ENCODE peak calls at places on chromosomes 4 and X, in eight cellular contexts. One of them, this sample, is unnamed.

GRCh38 chrX:47802589-47802988 is 34.1 kb upstream of the ZNF81 start:
- DNase-seq in suprapubic skin: no peak
- DNase-seq in Calu3: no peak
- DNase-seq in CD4-positive, alpha-beta T cell: no peak
- DNase-seq in AG04450: no peak
- DNase-seq in A549: peak; percentile 12
- DNase-seq in kidney: no peak
- DNase-seq in omental fat pad: no peak
- DNase-seq in this sample: no peak

GRCh38 chrX:45001038-45001437 is 128.1 kb downstream of the KDM6A start:
- DNase-seq in suprapubic skin: no peak
- DNase-seq in Calu3: peak; percentile 9
- DNase-seq in CD4-positive, alpha-beta T cell: no peak
- DNase-seq in AG04450: no peak
- DNase-seq in A549: no peak
- DNase-seq in kidney: no peak
- DNase-seq in omental fat pad: no peak
- DNase-seq in this sample: no peak

GRCh38 chr4:101393256-101393655 is 45.9 kb upstream of the PPP3CA start:
- DNase-seq in suprapubic skin: no peak
- DNase-seq in Calu3: peak; percentile 28
- DNase-seq in CD4-positive, alpha-beta T cell: no peak
- DNase-seq in AG04450: no peak
- DNase-seq in A549: peak; percentile 6
- DNase-seq in kidney: no peak
- DNase-seq in omental fat pad: no peak
- DNase-seq in this sample: no peak

GRCh38 chr4:5891563-5892320 is 1.1 kb downstream of the CRMP1 start:
- DNase-seq in suprapubic skin: no peak
- DNase-seq in Calu3: no peak
- DNase-seq in CD4-positive, alpha-beta T cell: no peak
- DNase-seq in AG04450: no peak
- DNase-seq in A549: no peak
- DNase-seq in kidney: no peak
- DNase-seq in omental fat pad: no peak
- DNase-seq in this sample: no peak

GRCh38 chr4:41212221-41213203 is 1.8 kb downstream of the APBB2 start:
- DNase-seq in suprapubic skin: no peak
- DNase-seq in Calu3: peak; percentile 45
- DNase-seq in CD4-positive, alpha-beta T cell: no peak
- DNase-seq in AG04450: no peak
- DNase-seq in A549: peak; percentile 62
- DNase-seq in kidney: no peak
- DNase-seq in omental fat pad: no peak
- DNase-seq in this sample: no peak

GRCh38 chrX:108224727-108225455 is 133.3 kb downstream of the ATG4A start:
- DNase-seq in suprapubic skin: no peak
- DNase-seq in Calu3: peak; percentile 9
- DNase-seq in CD4-positive, alpha-beta T cell: no peak
- DNase-seq in AG04450: no peak
- DNase-seq in A549: peak; percentile 30
- DNase-seq in kidney: no peak
- DNase-seq in omental fat pad: no peak
- DNase-seq in this sample: no peak

GRCh38 chrX:121085612-121086010 is 38.2 kb downstream of the GLUD2 start:
- DNase-seq in suprapubic skin: no peak
- DNase-seq in Calu3: no peak
- DNase-seq in CD4-positive, alpha-beta T cell: no peak
- DNase-seq in AG04450: no peak
- DNase-seq in A549: no peak
- DNase-seq in kidney: no peak
- DNase-seq in omental fat pad: no peak
- DNase-seq in this sample: no peak

GRCh38 chr4:108762559-108763225 is at the start of gene ETNPPL:
- DNase-seq in suprapubic skin: no peak
- DNase-seq in Calu3: peak; percentile 44
- DNase-seq in CD4-positive, alpha-beta T cell: peak; percentile 7
- DNase-seq in AG04450: no peak
- DNase-seq in A549: no peak
- DNase-seq in kidney: peak; percentile 72
- DNase-seq in omental fat pad: no peak
- DNase-seq in this sample: no peak

GRCh38 chr4:10704050-10704810 is 19.7 kb upstream of the CLNK start:
- DNase-seq in suprapubic skin: no peak
- DNase-seq in Calu3: no peak
- DNase-seq in CD4-positive, alpha-beta T cell: no peak
- DNase-seq in AG04450: no peak
- DNase-seq in A549: no peak
- DNase-seq in kidney: no peak
- DNase-seq in omental fat pad: no peak
- DNase-seq in this sample: no peak

GRCh38 chrX:16123222-16123786 is at the start of gene GRPR:
- DNase-seq in suprapubic skin: peak; percentile 78
- DNase-seq in Calu3: peak; percentile 79
- DNase-seq in CD4-positive, alpha-beta T cell: peak; percentile 38
- DNase-seq in AG04450: peak; percentile 74
- DNase-seq in A549: peak; percentile 39
- DNase-seq in kidney: peak; percentile 73
- DNase-seq in omental fat pad: peak; percentile 44
- DNase-seq in this sample: peak; percentile 94
- TF ChIP-seq CTCF in suprapubic skin: peak; percentile 56
- TF ChIP-seq CTCF in Calu3: peak; percentile 43
- TF ChIP-seq CTCF in CD4-positive, alpha-beta T cell: peak; percentile 54
- TF ChIP-seq CTCF in AG04450: peak; percentile 70
- TF ChIP-seq CTCF in A549: peak; percentile 63
- TF ChIP-seq CTCF in kidney: peak; percentile 48
- TF ChIP-seq CTCF in omental fat pad: no peak
- TF ChIP-seq CTCF in this sample: peak; percentile 94

DNA sequence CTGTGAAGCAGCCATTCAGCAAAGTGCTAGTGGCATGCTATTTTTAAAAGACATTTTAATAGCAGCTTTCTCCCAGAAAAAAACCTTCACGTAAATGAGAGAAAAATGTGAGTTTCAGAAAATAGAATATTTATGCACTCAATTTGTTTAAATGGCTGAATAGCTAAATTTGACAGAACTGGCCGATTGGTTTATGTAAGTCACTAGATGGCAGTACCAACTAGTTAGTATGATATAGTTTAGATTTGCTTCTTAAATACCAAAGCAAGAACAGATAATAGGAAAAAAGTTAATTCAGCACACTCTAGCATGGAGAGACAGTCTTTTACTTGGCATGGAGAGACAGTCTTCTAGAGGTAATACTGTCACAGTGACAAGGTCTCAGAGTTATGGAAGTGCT is 250.1 kb downstream of the SNCA start:
- DNase-seq in suprapubic skin: no peak
- DNase-seq in Calu3: no peak
- DNase-seq in CD4-positive, alpha-beta T cell: no peak
- DNase-seq in AG04450: no peak
- DNase-seq in A549: no peak
- DNase-seq in kidney: no peak
- DNase-seq in omental fat pad: no peak
- DNase-seq in this sample: no peak
- TF ChIP-seq CTCF in suprapubic skin: no peak
- TF ChIP-seq CTCF in Calu3: no peak
- TF ChIP-seq CTCF in CD4-positive, alpha-beta T cell: no peak
- TF ChIP-seq CTCF in AG04450: peak; percentile 40
- TF ChIP-seq CTCF in A549: peak; percentile 22
- TF ChIP-seq CTCF in kidney: peak; percentile 13
- TF ChIP-seq CTCF in omental fat pad: no peak
- TF ChIP-seq CTCF in this sample: peak; percentile 78

DNA sequence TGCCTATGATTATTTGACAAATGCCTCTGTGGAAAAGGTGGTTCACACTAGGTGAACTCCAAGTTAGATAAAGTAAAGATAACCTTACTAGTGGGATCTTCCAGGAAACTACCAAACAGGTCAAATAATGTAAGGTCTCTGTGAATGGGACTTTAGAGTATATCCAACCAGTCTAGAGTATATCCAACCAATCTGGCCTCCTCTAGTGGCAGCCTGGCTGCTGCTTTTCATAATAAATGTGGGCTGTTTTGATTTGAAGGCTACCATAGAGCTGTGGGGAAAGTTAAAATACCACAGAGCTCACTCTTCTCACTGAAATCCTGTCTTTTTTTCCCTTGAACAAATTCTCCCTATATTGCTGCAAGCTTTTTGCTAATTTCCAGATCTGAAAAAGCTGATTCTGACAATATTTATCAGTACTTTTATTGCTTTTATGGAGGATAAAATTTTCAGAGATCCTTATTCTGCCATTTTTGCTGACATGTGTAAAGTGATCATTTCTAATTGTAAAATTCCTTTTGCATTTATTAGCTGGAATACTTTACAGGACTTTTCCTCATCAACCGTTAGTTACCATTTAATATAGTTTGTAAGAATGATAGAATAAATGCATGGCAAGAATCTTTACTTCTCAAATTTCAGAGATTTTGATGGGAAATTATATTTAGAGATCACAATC is 111.3 kb downstream of the TET2 start:
- DNase-seq in suprapubic skin: no peak
- DNase-seq in Calu3: no peak
- DNase-seq in CD4-positive, alpha-beta T cell: no peak
- DNase-seq in AG04450: no peak
- DNase-seq in A549: no peak
- DNase-seq in kidney: no peak
- DNase-seq in omental fat pad: no peak
- DNase-seq in this sample: no peak
- TF ChIP-seq CTCF in suprapubic skin: no peak
- TF ChIP-seq CTCF in Calu3: no peak
- TF ChIP-seq CTCF in CD4-positive, alpha-beta T cell: no peak
- TF ChIP-seq CTCF in AG04450: peak; percentile 35
- TF ChIP-seq CTCF in A549: no peak
- TF ChIP-seq CTCF in kidney: peak; percentile 7
- TF ChIP-seq CTCF in omental fat pad: no peak
- TF ChIP-seq CTCF in this sample: peak; percentile 22

DNA sequence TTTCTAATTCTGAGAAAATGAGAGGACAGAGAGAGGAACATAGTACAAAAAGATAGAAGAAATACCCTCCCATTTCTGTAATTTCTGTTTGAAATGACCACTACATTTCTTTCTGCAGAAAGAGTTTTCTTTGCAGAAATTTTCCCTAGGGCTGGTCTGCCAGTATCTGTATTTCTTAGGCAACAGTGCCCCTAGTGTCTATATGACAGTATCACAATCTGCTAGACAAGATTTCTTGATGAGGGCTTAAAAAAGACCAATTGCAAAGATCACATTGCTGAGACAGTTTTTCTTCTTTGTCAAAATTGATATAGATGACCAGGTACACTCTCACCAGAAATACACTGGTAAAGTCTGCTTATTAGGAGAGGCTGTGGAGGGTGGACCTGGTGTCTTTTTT is 81.0 kb upstream of the ZDHHC15 start:
- DNase-seq in suprapubic skin: no peak
- DNase-seq in Calu3: no peak
- DNase-seq in CD4-positive, alpha-beta T cell: no peak
- DNase-seq in AG04450: no peak
- DNase-seq in A549: peak; percentile 16
- DNase-seq in kidney: no peak
- DNase-seq in omental fat pad: no peak
- DNase-seq in this sample: no peak
- TF ChIP-seq CTCF in suprapubic skin: peak; percentile 40
- TF ChIP-seq CTCF in Calu3: no peak
- TF ChIP-seq CTCF in CD4-positive, alpha-beta T cell: peak; percentile 60
- TF ChIP-seq CTCF in AG04450: peak; percentile 37
- TF ChIP-seq CTCF in A549: peak; percentile 39
- TF ChIP-seq CTCF in kidney: peak; percentile 61
- TF ChIP-seq CTCF in omental fat pad: no peak
- TF ChIP-seq CTCF in this sample: peak; percentile 79

DNA sequence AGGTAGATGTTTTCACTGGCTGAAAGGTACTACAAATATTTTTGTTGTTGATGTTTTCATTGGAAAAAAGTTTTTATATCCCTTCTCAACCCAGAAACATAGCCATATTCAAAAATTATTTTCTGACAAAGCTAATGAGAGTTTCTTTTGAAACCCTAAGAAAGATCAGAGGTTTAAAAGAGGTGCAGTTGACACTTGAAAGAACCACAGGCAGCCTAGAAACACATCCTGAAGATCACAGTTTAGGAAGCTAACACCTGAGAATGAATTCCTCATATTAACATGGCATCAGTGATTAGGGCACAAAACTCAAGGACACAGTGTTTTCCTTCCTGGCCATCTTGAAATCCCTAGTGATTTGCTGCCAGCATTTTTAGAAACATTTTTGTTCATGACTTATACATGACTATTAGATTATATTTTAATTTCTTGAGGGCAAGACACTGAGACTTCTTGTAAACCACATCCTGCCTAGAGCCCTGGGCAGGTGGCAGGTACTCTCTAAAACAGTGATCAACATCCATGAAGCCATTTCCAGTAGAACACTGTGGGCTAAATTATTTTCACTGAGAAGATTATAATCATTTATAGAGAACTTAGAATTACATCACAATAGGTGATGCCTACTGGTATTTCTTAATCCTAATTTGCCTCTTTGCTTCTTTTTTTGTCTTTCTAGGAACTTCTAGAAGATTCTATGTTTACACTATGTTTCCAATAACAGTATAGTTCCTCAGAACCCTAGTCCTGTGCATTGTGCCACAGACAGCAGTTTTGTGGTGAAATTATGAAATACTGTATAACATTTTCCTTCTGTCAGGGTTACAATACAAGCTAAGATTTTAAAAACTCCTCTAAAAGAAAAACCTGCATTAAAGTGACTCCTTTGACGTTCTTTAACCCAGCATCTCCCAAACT is 79.9 kb downstream of the ARSJ start:
- DNase-seq in suprapubic skin: no peak
- DNase-seq in Calu3: no peak
- DNase-seq in CD4-positive, alpha-beta T cell: peak; percentile 34
- DNase-seq in AG04450: no peak
- DNase-seq in A549: no peak
- DNase-seq in kidney: no peak
- DNase-seq in omental fat pad: no peak
- DNase-seq in this sample: no peak
- TF ChIP-seq CTCF in suprapubic skin: no peak
- TF ChIP-seq CTCF in Calu3: no peak
- TF ChIP-seq CTCF in CD4-positive, alpha-beta T cell: no peak
- TF ChIP-seq CTCF in AG04450: no peak
- TF ChIP-seq CTCF in A549: no peak
- TF ChIP-seq CTCF in kidney: no peak
- TF ChIP-seq CTCF in omental fat pad: no peak
- TF ChIP-seq CTCF in this sample: no peak